ENCODE peak calls at places on chromosome 14, in seven cellular contexts. W is A549, S is HAP-1, E is H9, F is thoracic aorta, B is GM23248, U is upper lobe of left lung. A is an unnamed sample.

GRCh38 chr14:24310666-24311604 is at the start of gene LTB4R:
- DNase-seq in S (no peak), E (no peak), U (peak; percentile 83), B (peak; percentile 93), F (no peak), W (no peak), A (peak; percentile 82)

GRCh38 chr14:69069020-69069421 is 83.9 kb downstream of the DCAF5 start:
- DNase-seq in B (peak; percentile 92), E (no peak), U (no peak), S (no peak), F (no peak), W (peak; percentile 26), A (no peak)

GRCh38 chr14:100100032-100100405 is 34.8 kb downstream of the EVL start:
- DNase-seq in S (no peak), E (no peak), F (no peak), U (no peak), B (no peak), W (no peak), A (no peak)

GRCh38 chr14:24252289-24253124 is 10.1 kb upstream of the TINF2 start:
- DNase-seq in W (no peak), S (no peak), B (no peak), F (no peak), E (no peak), U (no peak), A (no peak)

GRCh38 chr14:33707751-33708150 is 243.1 kb downstream of the EGLN3 start:
- DNase-seq in B (no peak), U (no peak), W (no peak), F (no peak), S (no peak), E (no peak), A (no peak)

GRCh38 chr14:35405304-35405996 is 901 bp upstream of the NFKBIA start:
- DNase-seq in E (no peak), F (no peak), W (no peak), U (peak; percentile 63), S (peak; percentile 54), B (peak; percentile 37), A (no peak)

GRCh38 chr14:104666981-104667380 is 22.4 kb upstream of the INF2 start:
- DNase-seq in B (no peak), U (no peak), S (no peak), E (no peak), F (no peak), W (no peak), A (no peak)

GRCh38 chr14:23556700-23557440 is 799 bp downstream of the THTPA start:
- DNase-seq in B (peak; percentile 30), U (no peak), S (no peak), F (no peak), E (no peak), W (no peak), A (no peak)

GRCh38 chr14:38762436-38762835 is 340.6 kb downstream of the SEC23A start:
- DNase-seq in W (no peak), U (no peak), E (no peak), S (no peak), B (peak; percentile 32), F (no peak), A (no peak)

GRCh38 chr14:58875613-58876012 is 237.9 kb downstream of the DACT1 start:
- DNase-seq in U (no peak), E (no peak), B (no peak), S (no peak), F (no peak), W (no peak), A (no peak)

GRCh38 chr14:102805454-102805891 is 28.2 kb downstream of the TRAF3 start:
- DNase-seq in W (no peak), E (peak; percentile 54), U (no peak), F (no peak), B (peak; percentile 79), S (no peak), A (no peak)

GRCh38 chr14:30681752-30682355 is 59.7 kb downstream of the SCFD1 start:
- DNase-seq in U (no peak), B (peak; percentile 50), W (peak; percentile 18), S (no peak), F (no peak), E (no peak), A (no peak)

GRCh38 chr14:61246721-61247120 is 34.4 kb downstream of the TMEM30B start:
- DNase-seq in U (no peak), S (no peak), E (no peak), B (no peak), W (no peak), F (no peak), A (no peak)
- H3K4me1 ChIP-seq in U (no peaks in the 10 kb centered on the region), S (no peaks in the 10 kb centered on the region), E (no peaks in the 10 kb centered on the region), B (peaks cover 6% of the 10 kb centered on the region), W (no peaks in the 10 kb centered on the region), F (no peaks in the 10 kb centered on the region), A (no peaks in the 10 kb centered on the region)

DNA sequence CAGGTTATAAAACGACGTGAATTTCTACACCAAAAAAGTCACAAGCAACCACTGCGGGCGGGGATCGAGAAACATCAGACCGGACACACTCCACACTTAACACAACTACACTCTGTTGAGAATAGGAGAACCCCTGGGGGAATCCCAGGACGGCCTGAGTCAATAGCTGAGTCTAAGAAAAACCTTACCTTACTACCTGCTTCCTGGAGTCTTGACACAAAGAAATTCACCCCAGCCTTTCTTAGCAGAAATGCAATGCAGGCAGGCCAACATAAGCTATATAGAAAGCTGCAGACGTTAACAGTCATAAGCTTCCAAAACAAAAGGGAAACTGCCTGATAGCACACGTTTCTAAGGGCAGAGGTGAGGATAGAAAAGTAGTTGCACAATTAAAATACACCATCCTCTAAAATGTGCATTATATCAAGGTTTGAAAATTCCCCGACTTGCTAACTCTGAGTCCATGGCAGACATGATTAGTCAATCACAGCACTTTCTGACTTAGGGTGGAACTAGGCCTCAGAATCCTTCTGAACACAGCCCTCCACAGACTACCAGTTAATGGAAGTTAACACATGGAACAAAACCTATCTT is 68.0 kb downstream of the CCDC88C start:
- DNase-seq in E (no peak), U (no peak), B (no peak), F (no peak), S (no peak), W (no peak), A (peak; percentile 60)
- H3K4me1 ChIP-seq in E (peaks cover 2% of the 10 kb centered on the region), U (peaks cover 61% of the 10 kb centered on the region), B (peaks cover 4% of the 10 kb centered on the region), F (peaks cover 9% of the 10 kb centered on the region), S (no peaks in the 10 kb centered on the region), W (no peaks in the 10 kb centered on the region), A (peaks cover 73% of the 10 kb centered on the region)

GRCh38 chr14:77103475-77103874 is 5.4 kb downstream of the CIPC start:
- DNase-seq in E (no peak), B (no peak), S (no peak), F (no peak), W (no peak), U (no peak), A (no peak)
- H3K4me1 ChIP-seq in E (peaks cover 15% of the 10 kb centered on the region), B (peaks cover 12% of the 10 kb centered on the region), S (peaks cover 23% of the 10 kb centered on the region), F (peaks cover 80% of the 10 kb centered on the region), W (peaks cover 10% of the 10 kb centered on the region), U (peaks cover 38% of the 10 kb centered on the region), A (peaks cover 11% of the 10 kb centered on the region)

GRCh38 chr14:72619071-72619710 is 274.7 kb downstream of the DPF3 start:
- DNase-seq in U (peak; percentile 4), F (no peak), E (no peak), B (peak; percentile 53), W (no peak), S (no peak), A (no peak)

GRCh38 chr14:72616811-72617210 is 277.1 kb downstream of the DPF3 start:
- DNase-seq in B (no peak), S (no peak), U (no peak), E (no peak), F (no peak), W (no peak), A (no peak)

GRCh38 chr14:72617391-72618011 is 276.4 kb downstream of the DPF3 start:
- DNase-seq in S (no peak), B (peak; percentile 35), U (no peak), W (no peak), F (no peak), E (no peak), A (no peak)

GRCh38 chr14:72619881-72620280 is 274.0 kb downstream of the DPF3 start:
- DNase-seq in U (peak; percentile 4), B (no peak), F (no peak), W (no peak), E (no peak), S (no peak), A (no peak)

DNA sequence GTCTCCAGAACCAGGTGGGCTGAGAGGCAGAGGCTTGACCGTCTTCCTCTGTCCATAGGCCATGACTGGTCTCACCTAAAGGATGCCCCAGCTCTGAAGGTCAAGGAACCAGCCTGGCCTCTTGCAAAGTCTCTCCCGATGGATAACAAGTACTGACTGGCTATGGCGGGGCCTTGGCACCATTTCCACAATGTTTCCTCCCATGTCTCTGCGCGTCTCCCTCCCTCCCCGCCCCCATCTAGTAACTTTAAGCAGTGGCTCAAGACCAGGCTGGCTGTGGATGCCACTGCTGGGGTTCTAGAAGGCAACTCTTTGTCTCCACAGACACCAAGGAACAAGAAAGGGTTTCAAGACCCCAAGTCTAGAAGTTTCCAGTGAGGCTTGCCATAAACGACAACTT is 275.5 kb downstream of the DPF3 start:
- DNase-seq in U (no peak), F (no peak), E (no peak), W (no peak), B (no peak), S (no peak), A (no peak)
- H3K4me1 ChIP-seq in U (peaks cover 3% of the 10 kb centered on the region), F (peaks cover 33% of the 10 kb centered on the region), E (peaks cover 12% of the 10 kb centered on the region), W (no peaks in the 10 kb centered on the region), B (peaks cover 21% of the 10 kb centered on the region), S (no peaks in the 10 kb centered on the region), A (no peaks in the 10 kb centered on the region)